ENCODE peak calls at places on chromosome 20, in four cellular contexts. L is lower lobe of right lung, A is lower leg skin, V is AG10803. M is an unnamed sample.

GRCh38 chr20:61886721-61887658 is 178.7 kb downstream of the TAF4 start:
- DNase-seq in L (peak; percentile 47), A (no peak), V (peak; percentile 45), M (no peak)

GRCh38 chr20:1810926-1811620 is 84.1 kb upstream of the SIRPA start:
- DNase-seq in V (peak; percentile 70), A (no peak), L (no peak), M (no peak)

GRCh38 chr20:33651562-33652048 is 10.5 kb upstream of the C20orf144 start:
- DNase-seq in V (no peak), L (no peak), A (no peak), M (no peak)

GRCh38 chr20:52160805-52161204 is 30.8 kb downstream of the ZFP64 start:
- DNase-seq in V (no peak), A (no peak), L (no peak), M (no peak)

GRCh38 chr20:8735014-8735413 is 333.9 kb upstream of the PLCB4 start:
- DNase-seq in A (no peak), V (no peak), L (no peak), M (no peak)

GRCh38 chr20:49674383-49675352 is 39.0 kb downstream of the B4GALT5 start:
- DNase-seq in V (peak; percentile 74), L (no peak), A (no peak), M (no peak)

GRCh38 chr20:50234288-50234687 is 43.7 kb downstream of the CEBPB start:
- DNase-seq in A (no peak), L (no peak), V (no peak), M (no peak)

GRCh38 chr20:23668477-23668951 is 20.3 kb downstream of the CST4 start:
- DNase-seq in L (no peak), A (peak; percentile 39), V (peak; percentile 39), M (no peak)

GRCh38 chr20:24776755-24777271 is 172.3 kb upstream of the CST7 start:
- DNase-seq in V (no peak), A (no peak), L (no peak), M (no peak)

GRCh38 chr20:15220778-15221565 is 883.6 kb upstream of the FLRT3 start:
- DNase-seq in A (peak; percentile 20), V (peak; percentile 30), L (no peak), M (no peak)

DNA sequence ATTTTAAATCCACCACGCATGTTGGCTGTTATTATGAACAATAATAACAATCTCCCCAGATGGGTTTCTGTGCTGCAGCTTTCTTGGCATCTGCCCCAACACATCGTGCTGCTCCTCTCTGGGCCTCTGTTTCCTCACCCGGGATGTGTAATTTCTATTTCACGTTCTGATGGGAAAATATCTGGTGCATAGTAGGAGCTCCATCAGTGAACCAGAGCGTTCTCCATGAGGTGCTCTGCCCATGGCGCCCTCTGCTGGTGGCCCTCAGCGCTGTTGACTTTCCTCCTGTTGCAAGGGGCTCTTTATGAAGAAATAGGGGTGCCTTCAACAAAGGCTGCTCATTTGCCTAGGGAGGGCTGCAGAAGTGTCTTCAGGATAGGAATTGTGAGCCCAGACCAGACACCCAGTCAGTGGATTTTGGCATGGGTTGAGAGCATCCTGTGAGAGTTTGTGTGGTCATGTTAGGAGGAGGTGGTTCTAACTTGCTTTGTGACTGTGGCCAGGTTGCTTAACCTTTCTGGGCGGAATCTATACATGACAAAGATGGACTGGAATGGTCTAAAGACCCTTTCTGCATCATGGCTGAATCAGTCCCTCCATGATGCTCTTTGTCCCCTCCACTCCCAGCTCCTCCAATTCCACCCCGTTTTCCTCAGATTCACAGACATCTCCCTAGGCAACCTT is 8.1 kb downstream of the SCRT2 start:
- DNase-seq in L (peak; percentile 81), A (no peak), V (no peak), M (no peak)
- TF ChIP-seq CTCF in L (peak; percentile 86), A (no peak), V (peak; percentile 84), M (peak; percentile 65)

DNA sequence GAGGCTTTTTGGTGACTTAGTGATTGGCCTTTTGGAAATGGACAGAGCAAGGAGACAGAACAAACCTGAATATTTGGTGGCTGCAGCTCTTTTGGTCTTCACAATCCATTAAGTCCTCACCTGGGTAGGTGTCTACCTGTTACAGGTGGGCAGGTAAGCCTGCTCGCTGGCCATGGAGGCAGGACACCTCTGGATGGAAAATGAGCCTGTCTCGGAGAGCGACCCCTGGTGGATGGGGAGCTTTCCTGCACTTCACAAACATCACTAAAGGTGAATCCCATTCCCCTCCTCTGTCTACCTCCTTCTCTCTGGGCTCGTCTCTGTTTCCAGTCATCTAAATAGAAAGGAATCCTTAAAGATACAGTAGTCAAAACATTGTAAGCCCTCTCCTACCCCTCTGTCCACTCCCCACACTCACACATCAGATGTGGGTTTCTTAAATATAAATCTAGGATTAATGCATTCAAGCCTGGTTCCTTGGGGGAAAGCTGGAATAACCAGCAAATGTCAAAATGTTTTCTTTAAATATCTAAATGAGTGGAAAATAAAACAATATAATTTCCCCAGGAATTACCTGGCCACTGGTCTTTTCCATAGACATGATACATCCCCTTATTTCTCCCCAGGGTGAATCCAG is 304.9 kb downstream of the CDH26 start:
- DNase-seq in V (no peak), L (peak; percentile 60), A (no peak), M (no peak)
- TF ChIP-seq CTCF in V (peak; percentile 65), L (peak; percentile 72), A (no peak), M (peak; percentile 39)

GRCh38 chr20:17721802-17722486 is 22.2 kb downstream of the BANF2 start:
- DNase-seq in L (no peak), A (no peak), V (no peak), M (no peak)
- TF ChIP-seq CTCF in L (no peak), A (no peak), V (peak; percentile 25), M (no peak)

DNA sequence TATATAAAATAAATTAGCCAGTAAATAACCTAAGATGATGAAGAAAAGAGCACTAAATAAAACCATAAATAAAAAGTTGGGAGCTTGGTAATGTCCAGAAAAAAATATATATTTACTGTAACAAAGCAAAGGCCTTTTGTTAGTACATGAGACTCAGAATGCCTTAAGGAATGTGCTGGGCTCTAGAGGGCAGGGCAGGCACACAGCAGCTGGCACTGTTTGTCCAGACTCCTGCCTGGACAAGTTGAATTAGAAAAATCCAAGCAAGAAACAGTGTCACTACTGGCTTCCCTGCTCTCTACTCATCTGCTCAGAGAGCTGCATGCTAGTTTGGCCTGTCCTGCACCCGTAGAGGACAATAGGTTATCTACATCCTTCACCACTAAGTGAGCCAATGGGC is 8.8 kb downstream of the DEFB129 start:
- DNase-seq in V (peak; percentile 30), A (no peak), L (no peak), M (no peak)
- TF ChIP-seq CTCF in V (peak; percentile 26), A (no peak), L (peak; percentile 15), M (no peak)

DNA sequence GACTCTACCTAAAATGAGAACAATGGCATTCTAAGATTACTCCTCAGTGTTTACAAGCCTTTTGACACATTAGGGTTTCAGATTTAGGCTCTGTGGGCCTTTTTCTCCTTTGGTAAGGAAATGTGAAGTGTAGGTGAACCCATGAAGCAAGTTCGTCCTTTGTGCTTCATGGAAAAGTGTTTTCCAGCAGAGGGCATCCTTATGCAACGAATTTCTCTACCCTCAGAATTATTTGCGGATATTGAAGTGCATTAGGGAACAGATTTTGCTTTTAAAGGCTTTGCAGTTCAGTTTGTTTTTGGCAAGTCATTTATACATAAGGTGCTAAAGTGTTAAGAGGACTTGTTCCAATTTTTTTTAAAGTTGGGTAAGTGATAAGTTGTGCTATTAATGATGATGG is 55.7 kb upstream of the FERMT1 start:
- DNase-seq in A (no peak), L (no peak), V (peak; percentile 24), M (no peak)
- TF ChIP-seq CTCF in A (no peak), L (peak; percentile 37), V (peak; percentile 55), M (peak; percentile 26)

GRCh38 chr20:63519765-63520593 is 586 bp upstream of the PPDPF start:
- DNase-seq in V (peak; percentile 45), A (peak; percentile 60), L (peak; percentile 73), M (no peak)
- TF ChIP-seq CTCF in V (peak; percentile 34), A (no peak), L (peak; percentile 30), M (peak; percentile 35)

DNA sequence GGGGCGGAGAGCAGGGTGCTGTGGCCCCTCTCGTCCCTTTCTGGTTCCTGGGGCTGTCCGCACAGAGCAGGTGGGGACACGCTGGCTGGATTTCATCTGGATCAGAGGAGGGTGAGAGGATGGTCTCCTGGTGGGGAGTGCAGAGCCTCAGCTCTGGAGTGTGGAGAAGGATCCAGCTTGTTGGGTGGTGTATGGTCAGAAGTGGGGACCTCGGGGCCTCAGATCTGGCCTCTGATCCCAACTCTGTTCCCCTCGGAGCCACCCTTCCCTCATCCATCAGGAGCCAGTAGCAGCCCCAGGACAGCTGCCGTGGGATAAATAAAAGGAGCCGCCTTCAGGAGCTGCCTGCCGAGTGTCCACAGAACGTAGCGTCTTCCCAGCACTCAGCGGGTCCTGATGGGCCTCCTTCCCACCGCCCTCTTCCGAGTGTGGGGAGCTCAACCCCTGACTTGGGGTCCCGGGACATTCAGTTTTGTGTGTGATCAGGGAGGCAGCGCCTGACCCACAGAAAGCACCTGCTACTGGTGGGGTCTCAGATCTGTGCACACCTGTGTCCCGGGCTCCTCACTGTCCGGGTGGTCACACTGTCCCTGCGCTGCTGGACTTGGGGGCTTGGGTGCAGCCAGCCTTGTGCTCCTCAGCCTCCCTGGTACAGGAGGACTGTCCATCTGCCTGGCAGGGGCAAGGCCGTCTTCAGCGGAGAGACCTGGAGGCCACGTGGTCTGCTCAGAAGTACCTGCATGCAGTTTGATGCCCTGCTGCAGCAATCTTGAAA is 25.4 kb upstream of the BHLHE23 start:
- DNase-seq in L (peak; percentile 28), A (no peak), V (no peak), M (no peak)
- TF ChIP-seq CTCF in L (no peak), A (no peak), V (no peak), M (no peak)

DNA sequence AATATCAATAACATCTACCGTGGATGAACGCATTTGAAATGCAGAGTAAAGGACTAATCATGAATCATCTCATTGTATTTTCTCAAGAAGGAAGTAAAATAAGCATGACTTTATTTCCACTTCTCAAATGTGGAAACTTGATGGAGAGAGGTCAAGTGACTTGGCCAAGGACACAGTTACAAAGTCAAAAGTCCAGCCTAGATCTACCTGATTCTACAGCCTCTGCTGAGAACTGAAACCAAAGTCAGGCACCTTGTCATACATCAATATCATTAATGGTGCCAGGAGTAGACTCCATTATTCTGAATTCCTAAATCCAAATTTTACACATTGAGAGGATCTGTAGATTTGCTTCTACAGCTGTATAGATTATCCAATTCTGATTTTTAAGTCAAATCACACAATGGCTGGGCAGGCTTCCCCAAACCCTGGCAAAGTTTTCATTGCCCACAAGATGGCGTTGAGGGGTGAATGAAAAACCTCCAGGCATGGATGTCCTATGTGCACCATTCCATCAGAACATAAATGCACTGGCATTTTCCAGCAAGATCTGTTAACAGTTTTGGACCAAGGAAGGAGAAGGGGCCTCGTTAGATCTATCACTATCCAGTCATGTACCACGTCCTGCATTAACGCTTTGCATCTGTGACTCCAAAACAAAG is 423.0 kb downstream of the MAFB start:
- DNase-seq in V (peak; percentile 54), A (no peak), L (no peak), M (no peak)
- TF ChIP-seq CTCF in V (peak; percentile 80), A (no peak), L (peak; percentile 45), M (peak; percentile 48)

GRCh38 chr20:5557123-5557522 is 193.1 kb upstream of the SHLD1 start:
- DNase-seq in L (no peak), V (peak; percentile 34), A (no peak), M (no peak)
- TF ChIP-seq CTCF in L (peak; percentile 41), V (peak; percentile 60), A (no peak), M (peak; percentile 5)

GRCh38 chr20:37254114-37254878 is 7.3 kb downstream of the GHRH start:
- DNase-seq in A (no peak), V (no peak), L (no peak), M (no peak)
- TF ChIP-seq CTCF in A (no peak), V (no peak), L (no peak), M (no peak)

M was measured in thoracic aorta.